ENCODE peak calls at places on chromosome 10, in five cellular contexts. C is tibial artery; W is fibroblast of pulmonary artery; V is stimulated activated naive CD4-positive, alpha-beta T cell; D is NCI-H510A. Z is an unnamed sample.

GRCh38 chr10:110774069-110775021 is 97.4 kb upstream of the PDCD4 start:
- DNase-seq in C (no peak), W (peak; percentile 46), V (no peak), D (no peak), Z (peak; percentile 78)

GRCh38 chr10:125450218-125450617 is 232.7 kb downstream of the TEX36 start:
- DNase-seq in C (no peak), W (no peak), V (no peak), D (no peak), Z (no peak)

GRCh38 chr10:86312701-86313270 is 53.8 kb downstream of the GRID1 start:
- DNase-seq in C (no peak), W (no peak), V (no peak), D (no peak), Z (no peak)

GRCh38 chr10:27998178-27998953 is 513 bp downstream of the ODAD2 start:
- DNase-seq in C (peak; percentile 29), W (no peak), V (no peak), D (no peak), Z (peak; percentile 37)

GRCh38 chr10:88659725-88660592 is 4.3 kb upstream of the LIPF start:
- DNase-seq in C (no peak), W (no peak), V (no peak), D (no peak), Z (no peak)

GRCh38 chr10:126229701-126230100 is 158.6 kb downstream of the ADAM12 start:
- DNase-seq in C (no peak), W (no peak), V (no peak), D (no peak), Z (no peak)

GRCh38 chr10:103355906-103356599 is 5.1 kb upstream of the PCGF6 start:
- DNase-seq in C (no peak), W (no peak), V (no peak), D (no peak), Z (no peak)

GRCh38 chr10:75660833-75661232 is 229.4 kb downstream of the LRMDA start:
- DNase-seq in C (peak; percentile 34), W (no peak), V (no peak), D (no peak), Z (no peak)

GRCh38 chr10:74898201-74898976 is 72.0 kb downstream of the KAT6B start:
- DNase-seq in C (no peak), W (no peak), V (no peak), D (no peak), Z (peak; percentile 52)

GRCh38 chr10:6314620-6315205 is 112.0 kb downstream of the PFKFB3 start:
- DNase-seq in C (no peak), W (no peak), V (no peak), D (no peak), Z (no peak)

GRCh38 chr10:31603245-31604087 is 284.4 kb downstream of the ZEB1 start:
- DNase-seq in C (peak; percentile 95), W (peak; percentile 91), V (peak; percentile 40), D (peak; percentile 90), Z (peak; percentile 92)

GRCh38 chr10:47054936-47055335 is 143.7 kb downstream of the PTPN20 start:
- DNase-seq in C (no peak), W (no peak), V (no peak), D (no peak), Z (no peak)

GRCh38 chr10:124473070-124473469 is 11.4 kb downstream of the LHPP start:
- DNase-seq in C (no peak), W (no peak), V (no peak), D (no peak), Z (no peak)

GRCh38 chr10:114117728-114118127 is 56.3 kb downstream of the CCDC186 start:
- DNase-seq in C (no peak), W (no peak), V (no peak), D (no peak), Z (no peak)

GRCh38 chr10:93199221-93199681 is 125.6 kb downstream of the CYP26A1 start:
- DNase-seq in C (peak; percentile 86), W (peak; percentile 38), V (no peak), D (peak; percentile 9), Z (no peak)

GRCh38 chr10:88852327-88852726 is 683 bp upstream of the ANKRD22 start:
- DNase-seq in C (no peak), W (no peak), V (no peak), D (no peak), Z (no peak)

GRCh38 chr10:97499561-97500296 is 1.0 kb downstream of the UBTD1 start:
- DNase-seq in C (peak; percentile 82), W (peak; percentile 75), V (no peak), D (no peak), Z (no peak)

GRCh38 chr10:61397175-61397986 is 55.8 kb downstream of the TMEM26 start:
- DNase-seq in C (no peak), W (peak; percentile 47), V (no peak), D (no peak), Z (no peak)

GRCh38 chr10:106189254-106189653 is 975.3 kb downstream of the SORCS1 start:
- DNase-seq in C (no peak), W (peak; percentile 57), V (no peak), D (no peak), Z (peak; percentile 40)

GRCh38 chr10:128708182-128708581 is 582.0 kb upstream of the MKI67 start:
- DNase-seq in C (no peak), W (no peak), V (no peak), D (no peak), Z (no peak)

GRCh38 chr10:62085404-62085803 is 183.2 kb downstream of the RTKN2 start:
- DNase-seq in C (no peak), W (no peak), V (no peak), D (no peak), Z (no peak)

GRCh38 chr10:70497120-70497545 is 18.6 kb downstream of the PALD1 start:
- DNase-seq in C (no peak), W (no peak), V (no peak), D (no peak), Z (no peak)